ENCODE peak calls at places on chromosomes 12 and 14, in six cellular contexts. Q, O, V, B, G and L are unnamed samples.
A peak's percentile ranks its signal among the peaks of the same experiment; 100 is the strongest.

GRCh38 chr12:94263011-94263786 is 114.8 kb downstream of the PLXNC1 start:
- DNase-seq in Q (no peak), O (peak; percentile 49), V (peak; percentile 51), B (no peak), G (no peak), L (no peak)

GRCh38 chr12:12901158-12901791 is 9.9 kb downstream of the GPRC5A start:
- DNase-seq in Q (peak; percentile 91), O (no peak), V (no peak), B (peak; percentile 82), G (peak; percentile 80), L (peak; percentile 58)

GRCh38 chr14:81209187-81209836 is 11.4 kb downstream of the GTF2A1 start:
- DNase-seq in Q (no peak), O (no peak), V (no peak), B (no peak), G (no peak), L (no peak)

GRCh38 chr12:102249073-102249854 is 51.6 kb upstream of the PMCH start:
- DNase-seq in Q (no peak), O (no peak), V (no peak), B (no peak), G (peak; percentile 3), L (no peak)

GRCh38 chr14:99348816-99349609 is 77.0 kb upstream of the BCL11B start:
- DNase-seq in Q (no peak), O (no peak), V (no peak), B (no peak), G (no peak), L (no peak)

GRCh38 chr14:93683241-93683640 is 105.0 kb downstream of the PRIMA1 start:
- DNase-seq in Q (no peak), O (no peak), V (no peak), B (peak; percentile 18), G (no peak), L (peak; percentile 60)

GRCh38 chr12:131106542-131106941 is 152.8 kb downstream of the ADGRD1 start:
- DNase-seq in Q (no peak), O (no peak), V (no peak), B (no peak), G (no peak), L (no peak)

GRCh38 chr14:86911506-86911905 is 1081.5 kb downstream of the GALC start:
- DNase-seq in Q (no peak), O (no peak), V (no peak), B (no peak), G (no peak), L (no peak)

GRCh38 chr14:62957562-62957961 is 87.7 kb downstream of the KCNH5 start:
- DNase-seq in Q (no peak), O (no peak), V (no peak), B (no peak), G (peak; percentile 89), L (no peak)

DNA sequence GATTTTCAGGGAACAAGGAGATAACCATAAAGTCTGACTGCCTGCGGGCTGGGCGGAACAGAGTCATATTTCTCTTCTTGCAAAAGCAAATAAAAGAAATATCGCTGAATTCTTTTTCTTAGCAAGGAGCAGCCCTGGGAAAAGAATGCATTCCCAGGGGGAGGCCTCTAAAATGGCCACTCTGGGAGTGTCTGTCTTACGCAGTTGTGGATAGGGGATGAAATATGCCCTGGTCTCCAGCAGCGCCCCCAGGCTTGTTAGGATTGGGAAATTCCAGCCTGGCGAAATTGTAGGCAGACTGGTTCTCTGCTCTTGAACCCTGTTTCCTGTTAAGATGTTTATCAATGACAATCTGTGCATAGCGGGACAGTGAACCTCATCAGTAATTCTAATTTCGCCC is 40.5 kb downstream of the PCNX1 start:
- DNase-seq in Q (no peak), O (no peak), V (no peak), B (no peak), G (peak; percentile 10), L (peak; percentile 28)
- H3K9me3 ChIP-seq in Q (no peaks in the 10 kb centered on the region), O (peaks cover 14% of the 10 kb centered on the region), V (peaks cover 31% of the 10 kb centered on the region), B (peaks cover 4% of the 10 kb centered on the region), G (peaks cover 12% of the 10 kb centered on the region), L (peaks cover 28% of the 10 kb centered on the region)

GRCh38 chr12:45050751-45051489 is at the start of gene DBX2:
- DNase-seq in Q (no peak), O (no peak), V (no peak), B (no peak), G (no peak), L (no peak)
- H3K4me3 ChIP-seq in Q (peak within 1 kb of the TSS; percentile 11), O (no peak within 1 kb of the TSS), V (no peak within 1 kb of the TSS), B (no peak within 1 kb of the TSS), G (peak within 1 kb of the TSS; percentile 62), L (peak within 1 kb of the TSS; percentile 1)

DNA sequence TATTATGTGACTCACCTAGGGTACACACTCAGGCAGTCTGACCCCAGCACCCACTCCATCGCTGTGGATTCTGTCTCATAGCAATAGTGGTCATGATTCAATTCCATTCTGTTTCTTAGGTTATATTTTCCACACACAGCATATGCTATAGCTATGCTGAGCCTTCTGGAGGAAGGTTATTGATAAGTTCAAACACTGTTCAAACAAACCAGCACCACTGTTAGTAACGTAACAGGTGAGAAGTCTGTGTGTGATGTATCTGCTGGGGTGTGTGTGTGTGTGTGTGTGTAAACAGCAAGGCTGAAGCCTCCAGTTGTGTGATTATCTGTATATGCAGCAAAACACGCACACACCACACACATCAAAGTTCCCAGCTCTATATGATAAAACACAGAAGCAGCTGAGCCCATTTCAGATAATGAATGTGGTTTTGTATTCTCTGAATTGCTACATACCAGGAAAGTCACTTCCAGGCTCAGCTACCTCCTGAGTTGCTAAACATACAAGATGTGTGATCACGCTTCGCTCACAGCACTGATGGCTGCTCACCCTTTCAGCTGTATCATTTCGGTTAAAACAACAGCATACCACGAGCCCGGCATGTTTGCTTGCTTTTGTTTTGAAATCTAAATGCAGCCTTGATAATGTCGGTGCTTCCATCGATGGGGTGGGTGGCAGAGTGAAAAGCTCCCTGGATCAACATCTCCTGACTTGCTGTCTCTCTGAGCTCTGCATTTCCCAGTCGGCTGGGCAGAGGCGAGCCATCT is 6.8 kb upstream of the SYNE3 start:
- DNase-seq in Q (no peak), O (peak; percentile 44), V (no peak), B (peak; percentile 27), G (peak; percentile 32), L (no peak)
- H3K4me1 ChIP-seq in Q (no peaks in the 10 kb centered on the region), O (peaks cover 78% of the 10 kb centered on the region), V (peaks cover 41% of the 10 kb centered on the region), B (peaks cover 13% of the 10 kb centered on the region), G (peaks cover 32% of the 10 kb centered on the region), L (peaks cover 50% of the 10 kb centered on the region)

DNA sequence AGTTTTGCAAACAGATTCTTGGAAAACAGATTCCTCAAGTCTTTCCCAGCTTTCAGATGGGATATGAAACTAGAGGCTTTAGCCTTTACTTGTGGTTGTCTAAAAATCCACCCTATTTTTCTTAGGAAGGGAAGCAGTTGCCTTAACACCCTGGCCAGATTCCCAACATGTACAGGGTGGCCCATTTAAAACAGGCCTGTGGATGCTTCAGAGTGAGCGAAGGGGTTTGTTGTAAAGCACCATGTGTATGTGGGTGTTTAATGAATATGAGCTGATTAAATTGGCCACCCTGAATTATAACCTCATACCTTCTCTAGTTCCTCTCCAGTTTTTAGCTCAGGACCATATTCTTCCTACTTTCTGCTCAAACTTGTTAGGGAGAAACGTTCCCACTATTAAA is 415.8 kb downstream of the ZFP36L1 start:
- DNase-seq in Q (no peak), O (no peak), V (no peak), B (no peak), G (no peak), L (no peak)
- H3K9me3 ChIP-seq in Q (no peaks in the 10 kb centered on the region), O (no peaks in the 10 kb centered on the region), V (no peaks in the 10 kb centered on the region), B (no peaks in the 10 kb centered on the region), G (no peaks in the 10 kb centered on the region), L (no peaks in the 10 kb centered on the region)

GRCh38 chr12:2689879-2690278 is 104.9 kb upstream of the FKBP4 start:
- DNase-seq in Q (no peak), O (no peak), V (no peak), B (no peak), G (no peak), L (peak; percentile 33)

GRCh38 chr12:2692156-2692555 is 102.6 kb upstream of the FKBP4 start:
- DNase-seq in Q (no peak), O (no peak), V (no peak), B (no peak), G (no peak), L (no peak)

GRCh38 chr12:2691340-2692111 is 103.2 kb upstream of the FKBP4 start:
- DNase-seq in Q (no peak), O (peak; percentile 39), V (peak; percentile 69), B (peak; percentile 40), G (no peak), L (no peak)

GRCh38 chr12:2690348-2691000 is 104.3 kb upstream of the FKBP4 start:
- DNase-seq in Q (no peak), O (no peak), V (no peak), B (no peak), G (no peak), L (no peak)

DNA sequence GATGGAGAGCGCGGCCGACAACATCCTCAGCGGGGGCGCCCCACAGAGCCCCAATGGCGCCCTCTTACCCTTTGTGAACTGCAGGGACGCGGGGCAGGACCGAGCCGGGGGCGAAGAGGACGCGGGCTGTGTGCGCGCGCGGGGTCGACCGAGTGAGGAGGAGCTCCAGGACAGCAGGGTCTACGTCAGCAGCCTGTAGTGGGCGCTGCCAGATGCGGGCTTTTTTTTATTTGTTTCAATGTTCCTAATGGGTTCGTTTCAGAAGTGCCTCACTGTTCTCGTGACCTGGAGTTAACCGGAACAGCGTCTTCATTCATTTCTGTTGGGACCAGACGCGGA is 103.8 kb upstream of the FKBP4 start:
- DNase-seq in Q (no peak), O (peak; percentile 59), V (peak; percentile 56), B (peak; percentile 30), G (no peak), L (no peak)
- H3K4me3 ChIP-seq in Q (peak overlapping the region; percentile 16), O (peak overlapping the region; percentile 50), V (peak overlapping the region; percentile 17), B (peak overlapping the region; percentile 57), G (no peak overlapping the region), L (no peak overlapping the region)

GRCh38 chr12:123401753-123402683 is 18.1 kb downstream of the KMT5A start:
- DNase-seq in Q (no peak), O (no peak), V (no peak), B (no peak), G (no peak), L (no peak)
- H3K4me1 ChIP-seq in Q (no peaks in the 10 kb centered on the region), O (no peaks in the 10 kb centered on the region), V (no peaks in the 10 kb centered on the region), B (no peaks in the 10 kb centered on the region), G (no peaks in the 10 kb centered on the region), L (no peaks in the 10 kb centered on the region)

GRCh38 chr12:82486524-82487235 is 128.4 kb downstream of the METTL25 start:
- DNase-seq in Q (no peak), O (no peak), V (no peak), B (no peak), G (peak; percentile 66), L (no peak)
- H3K9me3 ChIP-seq in Q (no peaks in the 10 kb centered on the region), O (no peaks in the 10 kb centered on the region), V (no peaks in the 10 kb centered on the region), B (no peaks in the 10 kb centered on the region), G (no peaks in the 10 kb centered on the region), L (no peaks in the 10 kb centered on the region)

DNA sequence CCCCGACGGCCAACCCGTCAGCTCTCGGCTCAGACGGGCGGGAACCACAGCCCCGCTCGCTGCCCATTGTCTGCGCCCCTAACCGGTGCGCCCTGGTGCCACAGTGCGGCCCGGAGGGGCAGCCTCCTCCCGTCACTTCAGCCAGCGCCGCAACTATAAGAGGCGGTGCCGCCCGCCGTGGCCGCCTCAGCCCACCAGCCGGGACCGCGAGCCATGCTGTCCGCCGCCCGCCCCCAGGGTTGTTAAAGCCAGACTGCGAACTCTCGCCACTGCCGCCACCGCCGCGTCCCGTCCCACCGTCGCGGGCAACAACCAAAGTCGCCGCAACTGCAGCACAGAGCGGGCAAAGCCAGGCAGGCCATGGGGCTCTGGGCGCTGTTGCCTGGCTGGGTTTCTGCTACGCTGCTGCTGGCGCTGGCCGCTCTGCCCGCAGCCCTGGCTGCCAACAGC is at the start of gene WNT1:
- DNase-seq in Q (no peak), O (no peak), V (no peak), B (no peak), G (no peak), L (no peak)
- H3K4me3 ChIP-seq in Q (no peak within 1 kb of the TSS), O (peak within 1 kb of the TSS; percentile 77), V (no peak within 1 kb of the TSS), B (peak within 1 kb of the TSS; percentile 46), G (peak within 1 kb of the TSS; percentile 67), L (peak within 1 kb of the TSS; percentile 48)

GRCh38 chr14:103522649-103523582 is at the start of gene CKB:
- DNase-seq in Q (peak; percentile 71), O (peak; percentile 20), V (peak; percentile 87), B (no peak), G (peak; percentile 65), L (peak; percentile 69)
- H3K4me1 ChIP-seq in Q (no peaks in the 10 kb centered on the region), O (peaks cover 24% of the 10 kb centered on the region), V (peaks cover 52% of the 10 kb centered on the region), B (no peaks in the 10 kb centered on the region), G (peaks cover 10% of the 10 kb centered on the region), L (peaks cover 61% of the 10 kb centered on the region)